ENCODE peak calls at places on chromosomes 7 and 10, in seven cellular contexts. One of them, this sample, is unnamed.

GRCh38 chr10:60663850-60664249 is 114.4 kb upstream of the CDK1 start:
- DNase-seq in neural crest cell: no peak
- DNase-seq in CD4-positive, alpha-beta memory T cell: no peak
- DNase-seq in progenitor cell of endocrine pancreas: no peak
- DNase-seq in NCI-H2029: peak
- DNase-seq in ACHN: no peak
- DNase-seq in fibroblast of lung: no peak
- DNase-seq in this sample: no peak

GRCh38 chr7:106060394-106060920 is 51.7 kb downstream of the SYPL1 start:
- DNase-seq in neural crest cell: no peak
- DNase-seq in CD4-positive, alpha-beta memory T cell: no peak
- DNase-seq in progenitor cell of endocrine pancreas: no peak
- DNase-seq in NCI-H2029: no peak
- DNase-seq in ACHN: no peak
- DNase-seq in fibroblast of lung: no peak
- DNase-seq in this sample: no peak

GRCh38 chr7:51350195-51350896 is 33.7 kb upstream of the COBL start:
- DNase-seq in neural crest cell: no peak
- DNase-seq in CD4-positive, alpha-beta memory T cell: no peak
- DNase-seq in progenitor cell of endocrine pancreas: no peak
- DNase-seq in NCI-H2029: peak
- DNase-seq in ACHN: no peak
- DNase-seq in fibroblast of lung: peak
- DNase-seq in this sample: no peak

GRCh38 chr7:73668103-73668937 is 689 bp downstream of the VPS37D start:
- DNase-seq in neural crest cell: no peak
- DNase-seq in CD4-positive, alpha-beta memory T cell: no peak
- DNase-seq in progenitor cell of endocrine pancreas: no peak
- DNase-seq in NCI-H2029: no peak
- DNase-seq in ACHN: no peak
- DNase-seq in fibroblast of lung: peak
- DNase-seq in this sample: peak

GRCh38 chr10:102196893-102197292 is 29.2 kb upstream of the ELOVL3 start:
- DNase-seq in neural crest cell: no peak
- DNase-seq in CD4-positive, alpha-beta memory T cell: no peak
- DNase-seq in progenitor cell of endocrine pancreas: no peak
- DNase-seq in NCI-H2029: no peak
- DNase-seq in ACHN: no peak
- DNase-seq in fibroblast of lung: peak
- DNase-seq in this sample: no peak

GRCh38 chr10:83892737-83893136 is 246.6 kb upstream of the GHITM start:
- DNase-seq in neural crest cell: no peak
- DNase-seq in CD4-positive, alpha-beta memory T cell: no peak
- DNase-seq in progenitor cell of endocrine pancreas: no peak
- DNase-seq in NCI-H2029: no peak
- DNase-seq in ACHN: no peak
- DNase-seq in fibroblast of lung: no peak
- DNase-seq in this sample: no peak

GRCh38 chr10:1274746-1275544 is 218.8 kb downstream of the WDR37 start:
- DNase-seq in neural crest cell: no peak
- DNase-seq in CD4-positive, alpha-beta memory T cell: no peak
- DNase-seq in progenitor cell of endocrine pancreas: no peak
- DNase-seq in NCI-H2029: no peak
- DNase-seq in ACHN: no peak
- DNase-seq in fibroblast of lung: no peak
- DNase-seq in this sample: no peak

GRCh38 chr10:43680035-43680434 is 31.4 kb upstream of the ZNF32 start:
- DNase-seq in neural crest cell: no peak
- DNase-seq in CD4-positive, alpha-beta memory T cell: no peak
- DNase-seq in progenitor cell of endocrine pancreas: no peak
- DNase-seq in NCI-H2029: no peak
- DNase-seq in ACHN: no peak
- DNase-seq in fibroblast of lung: peak
- DNase-seq in this sample: no peak

GRCh38 chr7:129939881-129940280 is 12.9 kb downstream of the UBE2H start:
- DNase-seq in neural crest cell: no peak
- DNase-seq in CD4-positive, alpha-beta memory T cell: no peak
- DNase-seq in progenitor cell of endocrine pancreas: no peak
- DNase-seq in NCI-H2029: no peak
- DNase-seq in ACHN: no peak
- DNase-seq in fibroblast of lung: no peak
- DNase-seq in this sample: no peak

GRCh38 chr7:141999219-141999618 is 3.5 kb downstream of the MGAM start:
- DNase-seq in neural crest cell: no peak
- DNase-seq in CD4-positive, alpha-beta memory T cell: no peak
- DNase-seq in progenitor cell of endocrine pancreas: no peak
- DNase-seq in NCI-H2029: no peak
- DNase-seq in ACHN: no peak
- DNase-seq in fibroblast of lung: no peak
- DNase-seq in this sample: no peak

GRCh38 chr10:3091346-3091787 is 24.0 kb downstream of the PFKP start:
- DNase-seq in neural crest cell: no peak
- DNase-seq in CD4-positive, alpha-beta memory T cell: no peak
- DNase-seq in progenitor cell of endocrine pancreas: no peak
- DNase-seq in NCI-H2029: no peak
- DNase-seq in ACHN: no peak
- DNase-seq in fibroblast of lung: peak
- DNase-seq in this sample: no peak

GRCh38 chr10:132866601-132867381 is 75.6 kb downstream of the CFAP46 start:
- DNase-seq in neural crest cell: no peak
- DNase-seq in CD4-positive, alpha-beta memory T cell: no peak
- DNase-seq in progenitor cell of endocrine pancreas: peak
- DNase-seq in NCI-H2029: no peak
- DNase-seq in ACHN: no peak
- DNase-seq in fibroblast of lung: no peak
- DNase-seq in this sample: peak

GRCh38 chr7:144812379-144813283 is 23.2 kb downstream of the TPK1 start:
- DNase-seq in neural crest cell: no peak
- DNase-seq in CD4-positive, alpha-beta memory T cell: peak
- DNase-seq in progenitor cell of endocrine pancreas: no peak
- DNase-seq in NCI-H2029: no peak
- DNase-seq in ACHN: no peak
- DNase-seq in fibroblast of lung: no peak
- DNase-seq in this sample: no peak

GRCh38 chr7:99876491-99876890 is 342 bp downstream of the OR2AE1 start:
- DNase-seq in neural crest cell: no peak
- DNase-seq in CD4-positive, alpha-beta memory T cell: no peak
- DNase-seq in progenitor cell of endocrine pancreas: no peak
- DNase-seq in NCI-H2029: no peak
- DNase-seq in ACHN: no peak
- DNase-seq in fibroblast of lung: no peak
- DNase-seq in this sample: no peak

GRCh38 chr10:117496616-117497028 is 45.9 kb upstream of the EMX2 start:
- DNase-seq in neural crest cell: peak
- DNase-seq in CD4-positive, alpha-beta memory T cell: peak
- DNase-seq in progenitor cell of endocrine pancreas: peak
- DNase-seq in NCI-H2029: peak
- DNase-seq in ACHN: peak
- DNase-seq in fibroblast of lung: peak
- DNase-seq in this sample: peak

This sample was measured in spleen.